ENCODE peak calls at places on chromosomes 6 and 20, in four cellular contexts. P is CD8-positive, alpha-beta T cell; B is HFF-Myc; K is brain microvascular endothelial cell. H is an unnamed sample.
A peak's percentile ranks its signal among the peaks of the same experiment; 100 is the strongest.

GRCh38 chr6:75221107-75221506 is 15.3 kb upstream of the COL12A1 start:
- DNase-seq in P (no peak), B (no peak), K (no peak), H (no peak)

GRCh38 chr6:108604156-108604555 is 43.4 kb downstream of the FOXO3 start:
- DNase-seq in P (no peak), B (no peak), K (no peak), H (no peak)

GRCh38 chr6:154448448-154449096 is 61.9 kb downstream of the CNKSR3 start:
- DNase-seq in P (no peak), B (peak; percentile 17), K (peak; percentile 86), H (no peak)

GRCh38 chr6:89655122-89655521 is 16.6 kb upstream of the LYRM2 start:
- DNase-seq in P (no peak), B (no peak), K (no peak), H (no peak)

GRCh38 chr20:51447765-51448148 is 94.8 kb downstream of the NFATC2 start:
- DNase-seq in P (no peak), B (no peak), K (no peak), H (no peak)

GRCh38 chr6:158233214-158233795 is 65.2 kb downstream of the GTF2H5 start:
- DNase-seq in P (no peak), B (no peak), K (no peak), H (no peak)

GRCh38 chr6:49929340-49929739 is 34.6 kb downstream of the DEFB114 start:
- DNase-seq in P (no peak), B (no peak), K (no peak), H (no peak)

GRCh38 chr6:145904878-145905277 is 59.3 kb downstream of the SHPRH start:
- DNase-seq in P (no peak), B (no peak), K (no peak), H (no peak)

GRCh38 chr20:33687370-33687915 is 1.3 kb upstream of the E2F1 start:
- DNase-seq in P (no peak), B (no peak), K (peak; percentile 36), H (no peak)

GRCh38 chr6:148867851-148868250 is 121.0 kb downstream of the UST start:
- DNase-seq in P (no peak), B (no peak), K (no peak), H (no peak)

GRCh38 chr6:148761532-148761951 is 14.7 kb downstream of the UST start:
- DNase-seq in P (no peak), B (no peak), K (peak; percentile 29), H (peak; percentile 48)

GRCh38 chr6:81844686-81845085 is 92.2 kb upstream of the TENT5A start:
- DNase-seq in P (no peak), B (no peak), K (no peak), H (no peak)

GRCh38 chr6:19830171-19830570 is 7.0 kb upstream of the ID4 start:
- DNase-seq in P (no peak), B (no peak), K (peak; percentile 65), H (no peak)

GRCh38 chr6:148457843-148458159 is 115.2 kb downstream of the SASH1 start:
- DNase-seq in P (no peak), B (no peak), K (no peak), H (no peak)

GRCh38 chr6:55578537-55579363 is at the start of gene HMGCLL1:
- DNase-seq in P (no peak), B (no peak), K (peak; percentile 1), H (no peak)

GRCh38 chr6:16344756-16345155 is 106.4 kb downstream of the GMPR start:
- DNase-seq in P (no peak), B (no peak), K (peak; percentile 83), H (no peak)

GRCh38 chr20:41248371-41249024 is 69.0 kb downstream of the ZHX3 start:
- DNase-seq in P (no peak), B (no peak), K (peak; percentile 48), H (no peak)

GRCh38 chr20:7161690-7162089 is 394.2 kb downstream of the BMP2 start:
- DNase-seq in P (no peak), B (no peak), K (peak; percentile 3), H (no peak)
- TF ChIP-seq CTCF in P (no peak), B (peak; percentile 35), K (peak; percentile 60), H (no peak)

DNA sequence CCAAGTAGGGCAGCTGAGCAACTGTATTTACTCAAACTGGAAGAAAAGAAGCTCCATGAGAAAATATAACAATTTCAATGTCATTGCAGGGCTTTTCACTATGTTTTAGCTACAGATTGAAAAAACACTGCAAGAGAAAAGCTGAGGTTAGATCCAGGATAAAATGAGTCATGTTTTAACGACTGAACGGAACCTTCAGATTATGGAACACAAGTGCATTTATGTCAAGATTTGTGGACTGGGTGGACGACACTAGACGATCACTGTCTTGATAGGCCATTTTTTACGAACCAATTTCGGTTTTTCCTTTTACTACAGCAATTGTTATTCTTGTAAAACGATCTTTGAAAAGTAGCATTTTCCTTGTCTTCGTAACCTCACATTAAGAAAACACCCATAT is 294.4 kb upstream of the TCF21 start:
- DNase-seq in P (no peak), B (no peak), K (no peak), H (no peak)
- TF ChIP-seq CTCF in P (no peak), B (no peak), K (no peak), H (no peak)

GRCh38 chr6:131600696-131601095 is 27.3 kb downstream of the MED23 start:
- DNase-seq in P (no peak), B (no peak), K (no peak), H (no peak)

GRCh38 chr6:131592935-131593334 is 19.9 kb downstream of the ARG1 start:
- DNase-seq in P (no peak), B (no peak), K (no peak), H (no peak)

GRCh38 chr6:131602913-131603312 is 25.1 kb downstream of the MED23 start:
- DNase-seq in P (no peak), B (peak; percentile 60), K (peak; percentile 90), H (no peak)

GRCh38 chr6:131594074-131594473 is 21.0 kb downstream of the ARG1 start:
- DNase-seq in P (no peak), B (no peak), K (no peak), H (no peak)

GRCh38 chr6:131597448-131597847 is 24.4 kb downstream of the ARG1 start:
- DNase-seq in P (no peak), B (no peak), K (no peak), H (no peak)
- TF ChIP-seq CTCF in P (peak; percentile 43), B (peak; percentile 35), K (peak; percentile 31), H (no peak)

GRCh38 chr6:4775591-4776492 is at the start of gene CDYL:
- DNase-seq in P (peak; percentile 76), B (peak; percentile 44), K (peak; percentile 67), H (peak; percentile 96)
- TF ChIP-seq CTCF in P (no peak), B (peak; percentile 3), K (no peak), H (no peak)

H was measured in activated B cell treated with CpG ODN at 0.5 μM for 24 hours.